ENCODE peak calls at places on chromosomes 1 and 21, in seven cellular contexts. A is dermis microvascular lymphatic vessel endothelial cell, P is T-cell, J is nephron progenitor cell, W is astrocyte of the cerebellum, I is transverse colon, M is AG08395. V is an unnamed sample.

GRCh38 chr1:33036051-33036525 is 595 bp downstream of the AK2 start:
- DNase-seq in J (no peak), W (no peak), M (peak), P (no peak), A (peak), I (no peak), V (no peak)

GRCh38 chr1:6081901-6082300 is 36.2 kb downstream of the KCNAB2 start:
- DNase-seq in P (no peak), W (no peak), A (no peak), M (no peak), I (no peak), J (no peak), V (no peak)

GRCh38 chr1:92211166-92211565 is 6.5 kb upstream of the C1orf146 start:
- DNase-seq in A (no peak), P (no peak), J (no peak), W (peak), I (no peak), M (peak), V (no peak)

GRCh38 chr1:60848583-60849188 is 233.7 kb upstream of the NFIA start:
- DNase-seq in A (peak), J (no peak), I (no peak), M (peak), W (peak), P (no peak), V (no peak)

GRCh38 chr1:156809711-156810366 is 6.8 kb downstream of the SH2D2A start:
- DNase-seq in J (no peak), A (no peak), I (no peak), M (no peak), P (no peak), W (no peak), V (no peak)

GRCh38 chr1:34140011-34140676 is 24.9 kb downstream of the CSMD2 start:
- DNase-seq in I (no peak), M (no peak), A (no peak), P (no peak), J (no peak), W (no peak), V (no peak)

GRCh38 chr1:243452092-243452491 is 196.3 kb downstream of the SDCCAG8 start:
- DNase-seq in M (no peak), W (no peak), J (no peak), A (no peak), P (no peak), I (no peak), V (no peak)

GRCh38 chr21:45378258-45378966 is 26.6 kb upstream of the COL18A1 start:
- DNase-seq in P (no peak), I (no peak), M (peak), A (no peak), W (peak), J (no peak), V (no peak)

GRCh38 chr21:35563885-35564451 is 496.4 kb downstream of the SETD4 start:
- DNase-seq in M (peak), W (peak), I (peak), P (no peak), J (peak), A (no peak), V (no peak)

GRCh38 chr1:63688302-63688701 is 85.5 kb upstream of the ROR1 start:
- DNase-seq in M (peak), J (no peak), P (no peak), I (no peak), W (no peak), A (no peak), V (no peak)

GRCh38 chr1:46535063-46535462 is 16.4 kb downstream of the KNCN start:
- DNase-seq in I (peak), P (no peak), A (peak), M (peak), W (no peak), J (peak), V (no peak)

GRCh38 chr1:190679032-190679431 is 201.4 kb upstream of the BRINP3 start:
- DNase-seq in A (peak), W (no peak), J (no peak), M (no peak), I (no peak), P (no peak), V (no peak)

GRCh38 chr1:239155466-239155865 is 230.9 kb upstream of the CHRM3 start:
- DNase-seq in I (no peak), A (no peak), P (no peak), J (no peak), M (no peak), W (no peak), V (no peak)

GRCh38 chr1:107952989-107953388 is 12.0 kb downstream of the VAV3 start:
- DNase-seq in J (no peak), I (no peak), A (peak), W (no peak), P (no peak), M (no peak), V (no peak)

GRCh38 chr1:232900818-232901217 is 49.6 kb upstream of the NTPCR start:
- DNase-seq in I (peak), J (no peak), W (no peak), M (no peak), A (no peak), P (no peak), V (no peak)

GRCh38 chr21:15761508-15762100 is 31.8 kb downstream of the USP25 start:
- DNase-seq in P (no peak), M (no peak), J (no peak), A (peak), W (no peak), I (peak), V (no peak)

GRCh38 chr1:65209005-65209885 is 61.2 kb downstream of the AK4 start:
- DNase-seq in M (peak), J (peak), W (peak), A (peak), P (no peak), I (peak), V (no peak)

GRCh38 chr1:217139513-217139912 is 416.3 kb upstream of the ESRRG start:
- DNase-seq in I (no peak), W (no peak), M (no peak), J (peak), P (no peak), A (no peak), V (no peak)

GRCh38 chr1:64861611-64862010 is 104.7 kb downstream of the JAK1 start:
- DNase-seq in P (peak), M (peak), J (peak), W (no peak), I (peak), A (no peak), V (no peak)

GRCh38 chr1:112417985-112418607 is 22.1 kb downstream of the CTTNBP2NL start:
- DNase-seq in W (no peak), A (no peak), M (no peak), I (no peak), J (no peak), P (no peak), V (no peak)

GRCh38 chr21:34812510-34813265 is 143.9 kb downstream of the CLIC6 start:
- DNase-seq in P (no peak), W (peak), I (no peak), M (peak), A (peak), J (no peak), V (no peak)

GRCh38 chr1:229139320-229139719 is 131.6 kb upstream of the RAB4A start:
- DNase-seq in J (no peak), M (no peak), P (no peak), A (no peak), I (no peak), W (no peak), V (no peak)

GRCh38 chr1:184033136-184033469 is 4.4 kb downstream of the COLGALT2 start:
- DNase-seq in I (no peak), W (no peak), P (no peak), A (no peak), M (no peak), J (no peak), V (no peak)

GRCh38 chr1:189563784-189564183 is 913.9 kb downstream of the BRINP3 start:
- DNase-seq in J (no peak), I (no peak), P (no peak), A (no peak), W (no peak), M (no peak), V (no peak)

GRCh38 chr1:184906771-184907170 is 67.5 kb downstream of the NIBAN1 start:
- DNase-seq in P (no peak), W (no peak), J (no peak), A (no peak), I (no peak), M (peak), V (no peak)

GRCh38 chr1:15680131-15680530 is 4.0 kb upstream of the PLEKHM2 start:
- DNase-seq in A (no peak), J (no peak), W (no peak), M (peak), I (no peak), P (no peak), V (no peak)

GRCh38 chr1:7373251-7373650 is 397.8 kb upstream of the VAMP3 start:
- DNase-seq in A (no peak), J (no peak), I (no peak), P (no peak), M (no peak), W (no peak), V (no peak)

GRCh38 chr21:32520885-32521735 is 64.2 kb downstream of the TCP10L start:
- DNase-seq in M (peak), P (no peak), I (peak), A (peak), W (peak), J (no peak), V (peak)

GRCh38 chr1:22428672-22429071 is 23.0 kb upstream of the ZBTB40 start:
- DNase-seq in M (peak), W (no peak), A (peak), J (no peak), I (peak), P (no peak), V (no peak)

GRCh38 chr1:109084563-109085517 is 5.7 kb upstream of the TMEM167B start:
- DNase-seq in M (no peak), A (no peak), I (no peak), J (no peak), P (no peak), W (peak), V (no peak)

GRCh38 chr1:15137807-15138206 is 15.7 kb upstream of the TMEM51 start:
- DNase-seq in P (no peak), W (no peak), J (no peak), M (no peak), I (no peak), A (no peak), V (no peak)